ENCODE peak calls at places on chromosomes 6 and 20, in five cellular contexts. I, C, W, U and R are unnamed samples. For H3K4me1, the result is how much of the 10 kb centered on the place peaks cover.

GRCh38 chr6:45464685-45465084 is 87.0 kb upstream of the SUPT3H start:
- DNase-seq in I (no peak), C (no peak), W (no peak), U (no peak), R (no peak)

GRCh38 chr20:20571068-20571780 is 141.2 kb downstream of the RALGAPA2 start:
- DNase-seq in I (no peak), C (no peak), W (no peak), U (no peak), R (no peak)

GRCh38 chr6:109794201-109794926 is 103.3 kb downstream of the FIG4 start:
- DNase-seq in I (no peak), C (no peak), W (peak), U (peak), R (no peak)

GRCh38 chr6:127481081-127481480 is 21.9 kb upstream of the KIAA0408 start:
- DNase-seq in I (no peak), C (no peak), W (no peak), U (peak), R (no peak)

GRCh38 chr6:21070620-21071019 is 522.9 kb upstream of the SOX4 start:
- DNase-seq in I (no peak), C (no peak), W (no peak), U (no peak), R (no peak)

GRCh38 chr20:63846128-63846771 is 15.0 kb upstream of the ABHD16B start:
- DNase-seq in I (no peak), C (peak), W (peak), U (no peak), R (peak)

GRCh38 chr20:19712737-19713260 is 45.3 kb upstream of the RIN2 start:
- DNase-seq in I (no peak), C (no peak), W (no peak), U (peak), R (no peak)

GRCh38 chr6:137702791-137703424 is 164.2 kb upstream of the TNFAIP3 start:
- DNase-seq in I (no peak), C (no peak), W (no peak), U (no peak), R (no peak)

GRCh38 chr20:31569163-31570020 is 35.7 kb upstream of the ID1 start:
- DNase-seq in I (peak), C (peak), W (peak), U (peak), R (peak)

GRCh38 chr6:17714879-17715860 is 8.4 kb upstream of the NUP153 start:
- DNase-seq in I (no peak), C (peak), W (no peak), U (peak), R (peak)

GRCh38 chr20:35662541-35662940 is 2.2 kb downstream of the CPNE1 start:
- DNase-seq in I (no peak), C (no peak), W (no peak), U (no peak), R (no peak)
- H3K27ac ChIP-seq in I (no peak), C (no peak), W (no peak), U (no peak), R (no peak)

GRCh38 chr6:129672883-129673631 is 36.9 kb downstream of the ARHGAP18 start:
- DNase-seq in I (peak), C (no peak), W (no peak), U (peak), R (peak)
- H3K4me1 ChIP-seq in I (under half), C (under half), W (under half), U (under half), R (under half)

GRCh38 chr6:49524541-49524940 is 24.8 kb downstream of the GLYATL3 start:
- DNase-seq in I (no peak), C (no peak), W (no peak), U (no peak), R (no peak)

GRCh38 chr6:49528571-49528970 is 21.9 kb upstream of the C6orf141 start:
- DNase-seq in I (no peak), C (no peak), W (no peak), U (no peak), R (no peak)

GRCh38 chr6:49526598-49526997 is 23.9 kb upstream of the C6orf141 start:
- DNase-seq in I (no peak), C (no peak), W (peak), U (no peak), R (no peak)

GRCh38 chr6:49530141-49530775 is 20.2 kb upstream of the C6orf141 start:
- DNase-seq in I (no peak), C (no peak), W (no peak), U (no peak), R (no peak)

GRCh38 chr6:49527315-49527714 is 23.2 kb upstream of the C6orf141 start:
- DNase-seq in I (no peak), C (no peak), W (peak), U (no peak), R (no peak)
- H3K27ac ChIP-seq in I (no peak), C (no peak), W (no peak), U (no peak), R (no peak)

GRCh38 chr20:49631074-49631716 is 63.3 kb upstream of the PTGIS start:
- DNase-seq in I (no peak), C (no peak), W (no peak), U (peak), R (no peak)
- H3K4me1 ChIP-seq in I (under half), C (under half), W (under half), U (under half), R (under half)

DNA sequence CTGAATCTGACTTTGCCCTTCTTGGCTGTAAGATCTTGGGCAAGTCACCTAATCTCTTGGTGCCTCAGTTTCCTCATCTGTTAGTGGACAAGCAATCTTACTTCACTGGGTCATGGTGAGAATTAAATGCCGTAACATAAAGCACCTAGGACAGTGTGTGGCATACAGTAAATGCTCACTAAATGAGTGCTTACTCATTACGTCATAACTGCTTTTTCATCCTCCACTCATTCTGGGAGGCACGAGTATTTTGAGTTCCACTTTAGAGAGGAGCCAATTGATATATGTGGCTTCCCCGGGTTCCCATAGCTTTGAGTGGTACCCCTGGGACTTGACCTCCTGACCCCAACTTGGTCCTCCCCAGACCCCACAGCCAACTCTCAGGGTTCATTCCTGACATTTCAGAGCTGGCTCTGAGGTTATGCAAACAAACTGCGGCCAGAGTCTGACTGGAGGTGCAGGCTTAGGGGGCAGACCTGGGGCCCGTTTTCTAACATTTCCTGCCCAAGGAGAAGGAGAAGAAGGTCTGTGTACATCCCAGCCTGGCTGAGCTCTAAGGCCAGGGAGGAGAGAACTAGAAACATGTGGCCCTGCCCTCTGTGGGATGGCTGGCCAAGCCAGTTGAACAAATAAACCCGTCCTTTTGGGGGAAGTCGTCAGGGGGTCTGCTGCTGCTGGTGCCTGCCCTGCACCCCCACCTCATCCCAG is 5.8 kb downstream of the ANGPT4 start:
- DNase-seq in I (no peak), C (no peak), W (no peak), U (no peak), R (no peak)
- H3K27ac ChIP-seq in I (no peak), C (no peak), W (no peak), U (peak), R (no peak)